ENCODE peak calls at places on chromosome X, in nine cellular contexts. One of them, this sample, is unnamed.

GRCh38 chrX:48558270-48558669 is 16.0 kb upstream of the RBM3 start:
- DNase-seq in NB4: no peak
- DNase-seq in iPS-NIHi11: no peak
- DNase-seq in left lung: no peak
- DNase-seq in stimulated activated CD8-positive, alpha-beta memory T cell treated with anti-CD3 and anti-CD28 coated beads, Interleukin-7, amount 100 ng/mL, for 24 hours: no peak
- DNase-seq in fibroblast of the conjunctiva: peak
- DNase-seq in GM03348: peak
- DNase-seq in sigmoid colon: no peak
- DNase-seq in OCI-M1: no peak
- DNase-seq in this sample: no peak

GRCh38 chrX:38513087-38513742 is 48.1 kb upstream of the TSPAN7 start:
- DNase-seq in GM03348: no peak
- DNase-seq in fibroblast of the conjunctiva: no peak
- DNase-seq in iPS-NIHi11: no peak
- DNase-seq in stimulated activated CD8-positive, alpha-beta memory T cell treated with anti-CD3 and anti-CD28 coated beads, Interleukin-7, amount 100 ng/mL, for 24 hours: no peak
- DNase-seq in OCI-M1: no peak
- DNase-seq in left lung: no peak
- DNase-seq in sigmoid colon: no peak
- DNase-seq in NB4: no peak
- DNase-seq in this sample: no peak

GRCh38 chrX:104318330-104319009 is 63.7 kb upstream of the ESX1 start:
- DNase-seq in iPS-NIHi11: peak
- DNase-seq in NB4: no peak
- DNase-seq in GM03348: peak
- DNase-seq in stimulated activated CD8-positive, alpha-beta memory T cell treated with anti-CD3 and anti-CD28 coated beads, Interleukin-7, amount 100 ng/mL, for 24 hours: no peak
- DNase-seq in left lung: no peak
- DNase-seq in OCI-M1: no peak
- DNase-seq in fibroblast of the conjunctiva: no peak
- DNase-seq in sigmoid colon: no peak
- DNase-seq in this sample: no peak

GRCh38 chrX:20118065-20118824 is 1.5 kb upstream of the MAP7D2 start:
- DNase-seq in left lung: no peak
- DNase-seq in sigmoid colon: no peak
- DNase-seq in iPS-NIHi11: no peak
- DNase-seq in GM03348: no peak
- DNase-seq in stimulated activated CD8-positive, alpha-beta memory T cell treated with anti-CD3 and anti-CD28 coated beads, Interleukin-7, amount 100 ng/mL, for 24 hours: no peak
- DNase-seq in OCI-M1: no peak
- DNase-seq in NB4: no peak
- DNase-seq in fibroblast of the conjunctiva: no peak
- DNase-seq in this sample: no peak

GRCh38 chrX:48896611-48897011 is 957 bp downstream of the TIMM17B start:
- DNase-seq in sigmoid colon: no peak
- DNase-seq in GM03348: peak
- DNase-seq in iPS-NIHi11: no peak
- DNase-seq in stimulated activated CD8-positive, alpha-beta memory T cell treated with anti-CD3 and anti-CD28 coated beads, Interleukin-7, amount 100 ng/mL, for 24 hours: no peak
- DNase-seq in fibroblast of the conjunctiva: no peak
- DNase-seq in OCI-M1: peak
- DNase-seq in NB4: peak
- DNase-seq in left lung: no peak
- DNase-seq in this sample: no peak

GRCh38 chrX:105610401-105610800 is 211.9 kb upstream of the NRK start:
- DNase-seq in GM03348: no peak
- DNase-seq in OCI-M1: no peak
- DNase-seq in fibroblast of the conjunctiva: no peak
- DNase-seq in NB4: no peak
- DNase-seq in sigmoid colon: no peak
- DNase-seq in stimulated activated CD8-positive, alpha-beta memory T cell treated with anti-CD3 and anti-CD28 coated beads, Interleukin-7, amount 100 ng/mL, for 24 hours: no peak
- DNase-seq in iPS-NIHi11: no peak
- DNase-seq in left lung: no peak
- DNase-seq in this sample: no peak

GRCh38 chrX:152850465-152850864 is 19.6 kb downstream of the NSDHL start:
- DNase-seq in left lung: no peak
- DNase-seq in NB4: no peak
- DNase-seq in iPS-NIHi11: no peak
- DNase-seq in stimulated activated CD8-positive, alpha-beta memory T cell treated with anti-CD3 and anti-CD28 coated beads, Interleukin-7, amount 100 ng/mL, for 24 hours: no peak
- DNase-seq in OCI-M1: no peak
- DNase-seq in GM03348: no peak
- DNase-seq in fibroblast of the conjunctiva: no peak
- DNase-seq in sigmoid colon: no peak
- DNase-seq in this sample: no peak

GRCh38 chrX:49053223-49054072 is 5.4 kb upstream of the CCDC120 start:
- DNase-seq in stimulated activated CD8-positive, alpha-beta memory T cell treated with anti-CD3 and anti-CD28 coated beads, Interleukin-7, amount 100 ng/mL, for 24 hours: peak
- DNase-seq in OCI-M1: no peak
- DNase-seq in NB4: no peak
- DNase-seq in sigmoid colon: peak
- DNase-seq in iPS-NIHi11: peak
- DNase-seq in fibroblast of the conjunctiva: no peak
- DNase-seq in GM03348: peak
- DNase-seq in left lung: peak
- DNase-seq in this sample: no peak

GRCh38 chrX:118523920-118524319 is 28.3 kb downstream of the DOCK11 start:
- DNase-seq in fibroblast of the conjunctiva: no peak
- DNase-seq in left lung: no peak
- DNase-seq in stimulated activated CD8-positive, alpha-beta memory T cell treated with anti-CD3 and anti-CD28 coated beads, Interleukin-7, amount 100 ng/mL, for 24 hours: no peak
- DNase-seq in GM03348: no peak
- DNase-seq in OCI-M1: no peak
- DNase-seq in iPS-NIHi11: no peak
- DNase-seq in sigmoid colon: no peak
- DNase-seq in NB4: no peak
- DNase-seq in this sample: no peak

GRCh38 chrX:80765226-80765625 is 44.5 kb downstream of the BRWD3 start:
- DNase-seq in NB4: no peak
- DNase-seq in fibroblast of the conjunctiva: peak
- DNase-seq in left lung: no peak
- DNase-seq in sigmoid colon: no peak
- DNase-seq in GM03348: peak
- DNase-seq in OCI-M1: no peak
- DNase-seq in stimulated activated CD8-positive, alpha-beta memory T cell treated with anti-CD3 and anti-CD28 coated beads, Interleukin-7, amount 100 ng/mL, for 24 hours: no peak
- DNase-seq in iPS-NIHi11: no peak
- DNase-seq in this sample: no peak

GRCh38 chrX:32804034-32804433 is 407.3 kb downstream of the DMD start:
- DNase-seq in OCI-M1: no peak
- DNase-seq in stimulated activated CD8-positive, alpha-beta memory T cell treated with anti-CD3 and anti-CD28 coated beads, Interleukin-7, amount 100 ng/mL, for 24 hours: no peak
- DNase-seq in GM03348: no peak
- DNase-seq in iPS-NIHi11: no peak
- DNase-seq in fibroblast of the conjunctiva: no peak
- DNase-seq in NB4: no peak
- DNase-seq in left lung: peak
- DNase-seq in sigmoid colon: no peak
- DNase-seq in this sample: no peak

This sample was measured in C1 segment of cervical spinal cord.